ENCODE peak calls at places on chromosomes 3 and 15, in four cellular contexts. R is BE2C, D is lower leg skin, J is OCI-LY7. P is an unnamed sample.

GRCh38 chr15:78536134-78536533 is 4.1 kb upstream of the PSMA4 start:
- DNase-seq in R (no peak), D (no peak), J (no peak), P (no peak)

GRCh38 chr3:33681667-33682066 is 36.4 kb downstream of the CLASP2 start:
- DNase-seq in R (no peak), D (no peak), J (no peak), P (no peak)

GRCh38 chr3:5058463-5058862 is 63.6 kb upstream of the ARL8B start:
- DNase-seq in R (no peak), D (no peak), J (no peak), P (no peak)

GRCh38 chr15:90031231-90031791 is 30.2 kb downstream of the ZNF710 start:
- DNase-seq in R (no peak), D (peak), J (peak), P (no peak)

GRCh38 chr3:196662711-196663571 is 23.4 kb downstream of the NRROS start:
- DNase-seq in R (peak), D (no peak), J (no peak), P (no peak)

GRCh38 chr3:101942356-101942755 is 93.0 kb downstream of the NFKBIZ start:
- DNase-seq in R (no peak), D (no peak), J (peak), P (no peak)

GRCh38 chr3:21398461-21398860 is 352.5 kb downstream of the ZNF385D start:
- DNase-seq in R (no peak), D (no peak), J (no peak), P (no peak)

GRCh38 chr3:194661946-194662345 is 10.0 kb downstream of the LSG1 start:
- DNase-seq in R (no peak), D (no peak), J (no peak), P (no peak)

GRCh38 chr15:96020133-96020532 is 310.4 kb upstream of the NR2F2 start:
- DNase-seq in R (no peak), D (no peak), J (no peak), P (no peak)

GRCh38 chr3:188197388-188197847 is 43.5 kb downstream of the LPP start:
- DNase-seq in R (peak), D (no peak), J (no peak), P (no peak)

GRCh38 chr3:6062226-6063187 is 798.4 kb upstream of the GRM7 start:
- DNase-seq in R (no peak), D (no peak), J (no peak), P (no peak)

GRCh38 chr3:125231895-125232294 is 19.3 kb upstream of the SLC12A8 start:
- DNase-seq in R (no peak), D (no peak), J (no peak), P (no peak)

DNA sequence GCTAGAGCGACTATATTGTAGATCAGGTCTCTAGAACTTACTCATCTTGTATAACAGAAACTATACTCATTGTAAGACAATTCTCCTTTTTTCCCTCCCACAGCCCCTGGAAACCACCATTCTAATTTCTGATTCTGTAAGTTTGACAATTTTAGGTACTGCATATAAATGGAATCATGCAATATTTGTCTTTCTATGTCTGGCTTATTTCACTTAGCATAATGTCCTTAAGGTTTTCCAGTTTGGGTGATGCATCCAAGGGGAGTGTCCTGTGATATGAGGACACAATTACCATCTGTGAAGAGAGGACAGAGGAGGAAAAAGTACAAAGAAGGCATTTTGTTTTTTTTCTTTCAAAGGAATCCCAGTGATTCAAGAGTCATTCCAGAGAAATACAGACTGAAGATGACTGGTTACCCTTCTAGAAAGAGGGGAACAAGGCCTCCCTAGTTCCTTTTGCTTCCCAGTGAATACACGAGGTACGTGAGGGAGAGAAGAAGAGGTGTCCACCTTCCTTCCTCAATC is 514.7 kb upstream of the TGFBR2 start:
- DNase-seq in R (no peak), D (no peak), J (no peak), P (no peak)
- TF ChIP-seq CTCF in R (no peak), D (no peak), J (no peak), P (no peak)

GRCh38 chr3:157067114-157067513 is 92.8 kb downstream of the CCNL1 start:
- DNase-seq in R (no peak), D (no peak), J (no peak), P (no peak)
- TF ChIP-seq CTCF in R (no peak), D (no peak), J (no peak), P (no peak)

GRCh38 chr15:75043509-75044257 is 20.3 kb downstream of the PPCDC start:
- DNase-seq in R (peak), D (peak), J (peak), P (no peak)
- TF ChIP-seq CTCF in R (peak), D (no peak), J (no peak), P (no peak)

DNA sequence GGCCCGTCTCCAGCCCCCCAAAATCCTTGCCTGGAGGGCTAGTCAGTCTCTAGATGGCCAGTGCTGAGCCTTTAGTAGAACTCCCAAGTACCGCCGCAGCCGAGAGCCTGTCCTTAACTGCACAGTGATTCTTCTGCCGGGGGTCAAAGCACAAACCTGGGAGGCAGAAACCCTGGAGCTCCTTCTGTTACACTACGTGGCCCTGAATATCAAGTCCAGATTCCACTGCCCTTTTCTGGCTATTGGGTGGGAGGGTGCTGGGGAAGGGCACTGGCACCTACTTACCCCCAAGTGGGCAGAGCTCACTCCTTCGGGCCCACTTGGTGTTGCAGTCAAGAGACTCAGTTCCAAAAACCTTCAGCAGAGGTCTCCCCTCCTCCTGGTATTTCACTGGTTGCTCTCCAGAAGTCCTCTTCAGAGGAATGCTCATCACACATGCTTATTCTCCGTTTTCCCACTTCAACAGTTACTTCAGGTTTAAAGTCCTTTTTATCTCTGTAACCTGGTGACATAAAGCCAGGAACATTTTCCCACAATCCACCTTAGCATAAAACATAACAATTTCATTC is 10.8 kb downstream of the PDHB start:
- DNase-seq in R (no peak), D (no peak), J (no peak), P (no peak)
- TF ChIP-seq CTCF in R (peak), D (no peak), J (peak), P (no peak)

P was measured in nephron progenitor cell.